ENCODE peak calls at places on chromosomes 13 and 19, in eight cellular contexts. R is K562, Q is A549, G is HepG2, C is SK-N-SH, T is WTC11, A is GM12878, Z is H1. K is an unnamed sample.

GRCh38 chr19:48627211-48627864 is 8.0 kb downstream of the SPHK2 start:
- DNase-seq in A (no peak), Z (no peak), Q (no peak), C (no peak), G (peak), T (no peak), R (no peak), K (no peak)

GRCh38 chr13:54174001-54174400 is 1145.4 kb downstream of the OLFM4 start:
- DNase-seq in G (no peak), T (no peak), A (no peak), Q (no peak), R (no peak), C (no peak), Z (no peak), K (no peak)

GRCh38 chr13:98613591-98613990 is 36.7 kb upstream of the STK24 start:
- DNase-seq in Q (no peak), A (no peak), R (no peak), C (no peak), G (no peak), T (no peak), Z (no peak), K (no peak)

GRCh38 chr19:1747285-1748114 is 5.8 kb upstream of the ONECUT3 start:
- DNase-seq in Z (no peak), T (peak), R (peak), Q (peak), C (no peak), A (no peak), G (peak), K (peak)

GRCh38 chr19:40673377-40673776 is 17.1 kb downstream of the NUMBL start:
- DNase-seq in A (no peak), C (no peak), T (no peak), G (no peak), R (no peak), Q (no peak), Z (no peak), K (no peak)

GRCh38 chr13:77523386-77523785 is 12.1 kb upstream of the SCEL start:
- DNase-seq in G (no peak), R (no peak), A (no peak), Z (no peak), C (no peak), Q (no peak), T (no peak), K (no peak)

GRCh38 chr19:46495789-46496099 is at the start of gene PNMA8B:
- DNase-seq in A (no peak), Z (peak), T (peak), C (peak), R (peak), G (no peak), Q (no peak), K (peak)

GRCh38 chr13:66021846-66022245 is 1208.3 kb downstream of the PCDH9 start:
- DNase-seq in Z (no peak), T (no peak), R (no peak), G (no peak), Q (no peak), C (no peak), A (no peak), K (no peak)

GRCh38 chr13:71625694-71626093 is 241.3 kb downstream of the DACH1 start:
- DNase-seq in R (no peak), Q (no peak), Z (no peak), A (no peak), T (no peak), G (no peak), C (no peak), K (peak)

GRCh38 chr19:54063350-54064078 is at the start of gene VSTM1:
- DNase-seq in A (no peak), C (no peak), Q (no peak), Z (no peak), G (no peak), R (peak), T (no peak), K (no peak)

GRCh38 chr19:4583961-4584669 is 24.6 kb upstream of the SEMA6B start:
- DNase-seq in R (peak), Z (peak), C (peak), T (peak), Q (no peak), A (no peak), G (peak), K (no peak)

GRCh38 chr13:95106562-95106961 is 194.7 kb downstream of the ABCC4 start:
- DNase-seq in C (no peak), G (no peak), Q (no peak), A (no peak), R (no peak), Z (no peak), T (no peak), K (no peak)

GRCh38 chr13:48532146-48532472 is 771 bp downstream of the RCBTB2 start:
- DNase-seq in Z (no peak), Q (no peak), A (peak), C (no peak), R (no peak), T (peak), G (no peak), K (peak)

GRCh38 chr13:53151692-53152421 is 123.2 kb downstream of the OLFM4 start:
- DNase-seq in Z (peak), G (peak), T (peak), Q (peak), C (peak), R (peak), A (peak), K (peak)
- TF ChIP-seq USF2 in Z (no peak), G (no peak), T (no peak), Q (no peak), C (no peak), R (no peak), A (no peak), K (no peak)

GRCh38 chr19:9917322-9917721 is 19.0 kb downstream of the OLFM2 start:
- DNase-seq in Z (no peak), A (no peak), Q (peak), T (peak), C (peak), G (peak), R (peak), K (peak)
- TF ChIP-seq USF2 in Z (no peak), A (no peak), Q (no peak), T (no peak), C (no peak), G (no peak), R (no peak), K (no peak)

DNA sequence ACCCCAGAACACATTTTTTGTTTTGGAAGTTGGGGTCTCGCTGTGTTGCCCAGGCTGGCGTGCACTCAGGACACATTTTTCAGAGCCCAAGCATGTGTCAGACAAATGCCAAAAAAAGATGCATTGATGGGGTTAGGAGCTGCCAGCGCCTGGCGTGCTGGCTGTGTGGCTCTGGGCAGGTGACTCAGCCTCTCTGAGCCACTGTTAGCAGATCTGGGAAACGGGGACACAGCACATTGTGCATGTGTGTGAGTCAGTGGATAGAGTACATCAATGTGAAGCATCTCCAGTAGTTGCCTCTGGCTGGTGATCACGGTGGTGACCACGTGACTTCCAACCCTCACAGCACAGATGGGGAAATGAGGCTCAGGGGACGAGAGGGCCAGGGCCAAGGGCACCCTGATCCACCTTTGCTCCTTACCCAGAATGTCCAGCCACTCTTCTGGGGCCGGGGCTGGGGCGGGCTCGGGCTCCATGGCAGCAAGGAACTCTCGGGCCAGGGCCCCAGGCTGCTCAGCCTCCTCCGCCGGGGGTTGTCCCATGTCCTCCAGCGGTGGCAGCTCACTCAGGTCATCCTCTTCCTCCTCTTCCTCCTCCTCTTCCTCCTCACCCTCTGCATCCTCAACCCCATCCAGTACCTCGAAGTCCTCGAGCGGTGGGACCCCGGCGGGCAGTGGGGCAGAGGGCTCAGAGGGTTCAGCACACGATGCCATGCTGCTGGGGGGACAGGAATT is 1.9 kb downstream of the FKBP8 start:
- DNase-seq in Q (no peak), Z (no peak), G (no peak), A (no peak), R (peak), T (no peak), C (no peak), K (no peak)
- TF ChIP-seq USF2 in Q (no peak), Z (no peak), G (no peak), A (no peak), R (no peak), T (no peak), C (no peak), K (no peak)

GRCh38 chr13:90968510-90968909 is 379.0 kb upstream of the MIR17HG start:
- DNase-seq in Z (peak), C (peak), A (no peak), G (peak), Q (peak), R (no peak), T (peak), K (no peak)
- TF ChIP-seq USF2 in Z (no peak), C (no peak), A (no peak), G (no peak), Q (no peak), R (no peak), T (no peak), K (no peak)

GRCh38 chr19:5827342-5827890 is 12.1 kb downstream of the FUT6 start:
- DNase-seq in C (no peak), Z (no peak), R (no peak), G (no peak), A (no peak), T (no peak), Q (no peak), K (no peak)
- TF ChIP-seq USF2 in C (no peak), Z (no peak), R (no peak), G (no peak), A (no peak), T (no peak), Q (no peak), K (no peak)

DNA sequence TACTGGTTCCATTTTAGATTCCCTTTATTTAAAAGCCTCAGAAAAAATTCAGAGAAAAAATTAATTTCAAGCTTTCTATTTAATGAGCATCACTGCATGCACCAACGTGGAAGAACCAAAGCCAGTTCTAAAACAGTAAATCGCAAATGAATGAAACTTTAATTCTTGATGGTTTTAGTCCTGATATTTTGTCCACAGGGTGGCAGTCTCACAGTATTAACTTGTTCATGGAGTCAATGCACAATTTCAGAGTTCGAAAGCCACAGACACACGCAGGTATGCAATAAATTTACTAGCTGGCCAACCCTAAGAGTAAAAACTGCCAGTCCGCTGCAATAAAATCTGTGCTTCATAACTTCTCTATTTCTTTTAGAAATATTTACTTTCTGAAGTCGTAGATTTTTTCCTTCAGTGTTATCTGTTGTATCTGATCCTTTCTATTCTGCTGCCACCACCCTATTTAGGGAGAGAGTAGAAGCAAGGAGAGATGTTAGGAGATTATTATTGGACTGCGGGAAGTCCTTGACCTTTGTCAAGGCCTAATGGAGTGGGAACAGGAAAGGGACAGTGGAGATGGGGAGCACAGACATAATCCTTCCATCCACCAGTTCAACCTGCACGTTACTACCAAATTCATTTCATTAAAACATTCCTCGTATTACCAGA is 7.0 kb upstream of the WBP4 start:
- DNase-seq in G (peak), T (no peak), Q (peak), A (peak), Z (no peak), C (peak), R (no peak), K (peak)
- TF ChIP-seq USF2 in G (no peak), T (no peak), Q (no peak), A (no peak), Z (no peak), C (no peak), R (no peak), K (no peak)

GRCh38 chr19:20662421-20663105 is 1.2 kb upstream of the ZNF626 start:
- DNase-seq in C (peak), A (no peak), R (no peak), T (no peak), Q (no peak), G (no peak), Z (no peak), K (no peak)

GRCh38 chr19:20661150-20661819 is at the start of gene ZNF626:
- DNase-seq in C (peak), A (no peak), G (peak), R (peak), Q (no peak), Z (peak), T (peak), K (peak)

GRCh38 chr19:20667281-20667680 is 5.9 kb upstream of the ZNF626 start:
- DNase-seq in T (no peak), R (no peak), Z (no peak), Q (no peak), A (no peak), G (no peak), C (no peak), K (no peak)

GRCh38 chr19:20660473-20660872 is 898 bp downstream of the ZNF626 start:
- DNase-seq in Q (no peak), T (peak), A (no peak), C (peak), G (no peak), Z (no peak), R (no peak), K (no peak)

DNA sequence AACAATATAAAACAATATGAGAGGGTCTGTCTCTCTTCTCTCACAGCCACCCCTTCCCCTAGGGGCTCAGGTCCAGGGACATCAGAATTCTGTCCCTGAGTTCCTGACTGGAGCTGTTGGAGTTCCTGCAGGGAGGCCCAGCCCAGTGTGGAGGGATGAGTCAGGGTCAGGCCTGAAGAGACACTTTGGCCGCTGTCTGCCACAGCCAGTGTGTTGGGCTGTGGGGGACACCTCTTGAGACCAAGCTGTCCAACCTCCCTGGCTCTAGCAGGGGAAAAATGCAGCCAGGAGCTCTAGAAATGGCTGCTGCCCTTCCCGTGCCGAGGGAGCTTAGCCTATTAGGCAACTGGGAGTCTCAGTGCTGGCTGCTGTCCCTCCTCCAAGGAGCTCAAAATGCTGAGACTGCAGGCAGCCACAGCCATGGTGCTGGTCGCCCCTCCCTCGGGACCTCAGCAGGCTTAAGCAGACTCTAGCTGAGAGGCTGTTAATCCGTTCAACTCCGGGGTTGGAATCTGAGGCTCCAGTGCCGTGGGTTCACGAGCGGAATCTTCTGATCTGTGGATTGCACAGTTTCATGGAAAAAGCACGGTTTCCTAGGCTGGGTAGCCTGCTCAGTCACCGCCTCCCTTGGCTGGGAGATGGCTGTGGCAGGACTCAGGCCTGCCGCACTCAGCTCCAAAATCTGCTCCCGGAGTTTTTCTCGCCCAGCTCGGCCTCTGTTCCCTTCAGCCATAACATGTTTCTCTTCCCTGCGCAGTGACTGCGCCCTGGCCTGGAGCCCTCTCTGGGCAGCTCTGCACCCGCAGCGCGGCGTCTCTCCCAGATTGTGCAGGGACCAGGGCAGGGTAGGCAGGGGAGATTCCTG is 3.8 kb upstream of the ZNF626 start:
- DNase-seq in T (peak), G (peak), C (no peak), Z (no peak), Q (no peak), R (no peak), A (no peak), K (no peak)
- TF ChIP-seq USF2 in T (no peak), G (no peak), C (no peak), Z (no peak), Q (no peak), R (no peak), A (no peak), K (no peak)

GRCh38 chr13:26623125-26623524 is 65.6 kb downstream of the WASF3 start:
- DNase-seq in G (no peak), Q (no peak), Z (no peak), T (no peak), R (no peak), C (no peak), A (no peak), K (no peak)

GRCh38 chr13:26616126-26616525 is 58.6 kb downstream of the WASF3 start:
- DNase-seq in Q (no peak), Z (no peak), A (no peak), R (no peak), C (no peak), G (no peak), T (no peak), K (peak)

GRCh38 chr13:26621731-26622401 is 64.4 kb downstream of the WASF3 start:
- DNase-seq in C (no peak), G (peak), Q (no peak), Z (no peak), R (no peak), A (no peak), T (no peak), K (no peak)

GRCh38 chr13:26618726-26619125 is 61.2 kb downstream of the WASF3 start:
- DNase-seq in Q (no peak), Z (no peak), R (no peak), G (no peak), T (no peak), C (no peak), A (no peak), K (no peak)

DNA sequence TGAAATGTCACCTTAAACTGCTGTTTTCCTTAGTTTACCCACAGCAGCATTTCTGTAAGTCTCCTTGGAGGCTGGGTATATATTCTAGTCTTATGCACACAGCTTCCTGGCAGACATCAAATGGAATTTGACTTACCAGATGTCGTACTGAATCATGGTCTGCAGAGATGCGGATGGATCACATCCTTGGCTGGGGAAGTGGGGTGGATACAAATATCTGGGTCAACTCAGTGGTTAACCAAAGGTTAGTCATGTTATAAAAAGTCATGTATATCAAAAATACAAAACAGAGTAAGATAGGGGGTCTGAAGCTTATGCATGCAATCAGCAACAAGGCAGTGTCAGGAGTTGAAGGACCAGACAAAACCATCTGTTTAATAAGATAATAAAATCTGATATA is 61.8 kb downstream of the WASF3 start:
- DNase-seq in Q (no peak), R (no peak), A (no peak), C (no peak), T (no peak), Z (no peak), G (no peak), K (peak)
- TF ChIP-seq USF2 in Q (no peak), R (no peak), A (no peak), C (no peak), T (no peak), Z (no peak), G (no peak), K (no peak)